ENCODE peak calls at places on chromosome 1, in nine cellular contexts. One of them, this sample, is unnamed. For H3K4me1, the result is how much of the 10 kb centered on the place peaks cover.

GRCh38 chr1:172497230-172497629 is 35.7 kb upstream of the SUCO start:
- DNase-seq in body of pancreas: no peak
- DNase-seq in PC-3: peak
- DNase-seq in kidney: no peak
- DNase-seq in cardiac muscle cell: peak
- DNase-seq in hepatocyte: peak
- DNase-seq in left ventricle myocardium inferior: no peak
- DNase-seq in MM.1S: no peak
- DNase-seq in HCT116: no peak
- DNase-seq in this sample: no peak

GRCh38 chr1:21164266-21164665 is 12.4 kb downstream of the EIF4G3 start:
- DNase-seq in kidney: no peak
- DNase-seq in cardiac muscle cell: no peak
- DNase-seq in hepatocyte: no peak
- DNase-seq in HCT116: no peak
- DNase-seq in MM.1S: no peak
- DNase-seq in PC-3: no peak
- DNase-seq in body of pancreas: no peak
- DNase-seq in left ventricle myocardium inferior: no peak
- DNase-seq in this sample: no peak

GRCh38 chr1:164699815-164700491 is 141.0 kb downstream of the PBX1 start:
- DNase-seq in PC-3: no peak
- DNase-seq in HCT116: no peak
- DNase-seq in MM.1S: no peak
- DNase-seq in cardiac muscle cell: no peak
- DNase-seq in left ventricle myocardium inferior: no peak
- DNase-seq in hepatocyte: no peak
- DNase-seq in body of pancreas: no peak
- DNase-seq in kidney: no peak
- DNase-seq in this sample: no peak

GRCh38 chr1:240000634-240001033 is 91.0 kb upstream of the FMN2 start:
- DNase-seq in body of pancreas: no peak
- DNase-seq in hepatocyte: no peak
- DNase-seq in kidney: no peak
- DNase-seq in cardiac muscle cell: no peak
- DNase-seq in HCT116: no peak
- DNase-seq in PC-3: peak
- DNase-seq in MM.1S: no peak
- DNase-seq in left ventricle myocardium inferior: no peak
- DNase-seq in this sample: no peak

GRCh38 chr1:246081856-246082668 is 425.0 kb downstream of the SMYD3 start:
- DNase-seq in hepatocyte: no peak
- DNase-seq in body of pancreas: no peak
- DNase-seq in MM.1S: no peak
- DNase-seq in HCT116: no peak
- DNase-seq in kidney: no peak
- DNase-seq in PC-3: no peak
- DNase-seq in left ventricle myocardium inferior: no peak
- DNase-seq in cardiac muscle cell: no peak
- DNase-seq in this sample: no peak

GRCh38 chr1:196355206-196355786 is 252.9 kb downstream of the KCNT2 start:
- DNase-seq in MM.1S: peak
- DNase-seq in HCT116: no peak
- DNase-seq in PC-3: peak
- DNase-seq in body of pancreas: peak
- DNase-seq in cardiac muscle cell: peak
- DNase-seq in kidney: no peak
- DNase-seq in left ventricle myocardium inferior: no peak
- DNase-seq in hepatocyte: peak
- DNase-seq in this sample: no peak

GRCh38 chr1:6435547-6435946 is 11.0 kb downstream of the ESPN start:
- DNase-seq in body of pancreas: no peak
- DNase-seq in MM.1S: no peak
- DNase-seq in PC-3: no peak
- DNase-seq in left ventricle myocardium inferior: no peak
- DNase-seq in kidney: no peak
- DNase-seq in HCT116: no peak
- DNase-seq in hepatocyte: no peak
- DNase-seq in cardiac muscle cell: no peak
- DNase-seq in this sample: no peak

GRCh38 chr1:222529181-222529580 is 18.7 kb downstream of the HHIPL2 start:
- DNase-seq in body of pancreas: no peak
- DNase-seq in left ventricle myocardium inferior: no peak
- DNase-seq in PC-3: no peak
- DNase-seq in cardiac muscle cell: no peak
- DNase-seq in MM.1S: no peak
- DNase-seq in HCT116: no peak
- DNase-seq in kidney: no peak
- DNase-seq in hepatocyte: no peak
- DNase-seq in this sample: no peak

GRCh38 chr1:110637475-110637874 is 31.3 kb upstream of the KCNA2 start:
- DNase-seq in kidney: no peak
- DNase-seq in hepatocyte: no peak
- DNase-seq in body of pancreas: no peak
- DNase-seq in cardiac muscle cell: no peak
- DNase-seq in MM.1S: no peak
- DNase-seq in PC-3: no peak
- DNase-seq in HCT116: no peak
- DNase-seq in left ventricle myocardium inferior: no peak
- DNase-seq in this sample: no peak

GRCh38 chr1:27726173-27726793 is 522 bp downstream of the FAM76A start:
- DNase-seq in cardiac muscle cell: peak
- DNase-seq in hepatocyte: peak
- DNase-seq in left ventricle myocardium inferior: peak
- DNase-seq in MM.1S: peak
- DNase-seq in body of pancreas: peak
- DNase-seq in kidney: peak
- DNase-seq in PC-3: peak
- DNase-seq in HCT116: peak
- DNase-seq in this sample: no peak

GRCh38 chr1:69312055-69312732 is 255.5 kb upstream of the LRRC7 start:
- DNase-seq in MM.1S: no peak
- DNase-seq in PC-3: no peak
- DNase-seq in HCT116: no peak
- DNase-seq in left ventricle myocardium inferior: no peak
- DNase-seq in body of pancreas: no peak
- DNase-seq in hepatocyte: peak
- DNase-seq in cardiac muscle cell: no peak
- DNase-seq in kidney: no peak
- DNase-seq in this sample: no peak

GRCh38 chr1:98498651-98499050 is 162.9 kb upstream of the SNX7 start:
- DNase-seq in hepatocyte: no peak
- DNase-seq in body of pancreas: no peak
- DNase-seq in cardiac muscle cell: no peak
- DNase-seq in PC-3: no peak
- DNase-seq in kidney: no peak
- DNase-seq in MM.1S: no peak
- DNase-seq in left ventricle myocardium inferior: no peak
- DNase-seq in HCT116: no peak
- DNase-seq in this sample: no peak

GRCh38 chr1:209651148-209651547 is 1.1 kb downstream of the LAMB3 start:
- DNase-seq in MM.1S: peak
- DNase-seq in HCT116: peak
- DNase-seq in kidney: peak
- DNase-seq in cardiac muscle cell: no peak
- DNase-seq in hepatocyte: peak
- DNase-seq in body of pancreas: peak
- DNase-seq in left ventricle myocardium inferior: peak
- DNase-seq in PC-3: peak
- DNase-seq in this sample: no peak

GRCh38 chr1:29712275-29712633 is 475.9 kb downstream of the PTPRU start:
- DNase-seq in MM.1S: no peak
- DNase-seq in left ventricle myocardium inferior: no peak
- DNase-seq in body of pancreas: no peak
- DNase-seq in PC-3: no peak
- DNase-seq in kidney: no peak
- DNase-seq in HCT116: no peak
- DNase-seq in hepatocyte: no peak
- DNase-seq in cardiac muscle cell: no peak
- DNase-seq in this sample: no peak
- H3K27ac ChIP-seq in MM.1S: no peak
- H3K27ac ChIP-seq in left ventricle myocardium inferior: no peak
- H3K27ac ChIP-seq in body of pancreas: no peak
- H3K27ac ChIP-seq in PC-3: peak
- H3K27ac ChIP-seq in kidney: no peak
- H3K27ac ChIP-seq in HCT116: no peak
- H3K27ac ChIP-seq in hepatocyte: no peak
- H3K27ac ChIP-seq in cardiac muscle cell: no peak
- H3K27ac ChIP-seq in this sample: no peak

DNA sequence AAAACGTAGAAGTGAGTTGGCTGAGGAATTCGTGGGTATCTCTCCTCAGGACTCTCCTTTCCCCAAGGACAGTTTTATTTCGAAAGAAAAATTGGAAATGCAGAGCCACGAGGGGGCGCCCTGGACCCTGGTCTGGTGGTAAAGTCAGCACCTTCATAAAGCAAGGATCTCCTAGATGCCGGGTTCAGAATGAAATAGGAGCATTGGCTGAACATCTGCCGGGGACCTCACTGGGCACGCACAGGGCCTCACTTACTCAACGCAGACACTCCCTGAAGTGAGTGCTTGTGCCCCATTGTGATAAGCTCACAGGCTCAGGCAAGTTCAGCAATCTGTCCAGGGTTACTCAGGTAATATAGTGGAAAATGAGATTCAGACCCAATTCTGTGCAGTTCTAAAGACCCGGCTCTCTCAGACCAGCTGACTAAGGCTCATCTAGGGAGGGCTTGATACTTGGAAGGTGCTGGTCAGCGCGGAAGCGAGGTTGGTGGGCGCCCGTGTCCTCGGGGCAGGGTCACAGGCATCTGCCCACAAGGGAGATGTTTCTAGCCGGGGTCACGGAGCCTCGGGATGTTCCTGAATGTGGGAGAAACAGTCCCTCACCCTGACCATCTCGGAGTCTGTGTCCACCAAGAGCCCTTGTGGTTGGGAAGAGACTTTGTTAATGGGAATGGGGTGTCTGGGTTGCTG is 55.7 kb upstream of the ETV3 start:
- DNase-seq in left ventricle myocardium inferior: peak
- DNase-seq in HCT116: peak
- DNase-seq in body of pancreas: peak
- DNase-seq in cardiac muscle cell: peak
- DNase-seq in hepatocyte: peak
- DNase-seq in kidney: no peak
- DNase-seq in MM.1S: peak
- DNase-seq in PC-3: peak
- DNase-seq in this sample: no peak
- H3K4me1 ChIP-seq in left ventricle myocardium inferior: under half
- H3K4me1 ChIP-seq in HCT116: under half
- H3K4me1 ChIP-seq in body of pancreas: under half
- H3K4me1 ChIP-seq in cardiac muscle cell: under half
- H3K4me1 ChIP-seq in hepatocyte: under half
- H3K4me1 ChIP-seq in kidney: under half
- H3K4me1 ChIP-seq in MM.1S: under half
- H3K4me1 ChIP-seq in PC-3: under half
- H3K4me1 ChIP-seq in this sample: under half

DNA sequence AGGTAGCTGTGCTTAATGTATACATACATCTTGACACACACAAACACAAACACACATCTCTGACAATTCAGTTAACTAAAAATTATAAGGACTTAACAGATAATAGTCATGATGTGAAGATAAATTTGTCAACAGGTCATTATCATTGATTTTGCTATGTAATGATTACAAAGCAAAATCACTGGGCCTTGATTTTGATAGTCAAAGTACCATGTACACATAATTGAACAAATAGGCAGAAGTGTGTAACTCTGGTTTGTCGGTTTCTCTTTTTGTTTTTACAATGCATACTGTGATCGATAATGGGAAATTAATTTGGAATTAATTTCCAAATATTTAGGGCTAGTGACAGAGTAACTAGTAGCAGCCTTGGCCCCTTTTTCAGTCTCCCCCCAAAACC is 30.8 kb downstream of the PTBP2 start:
- DNase-seq in HCT116: no peak
- DNase-seq in cardiac muscle cell: no peak
- DNase-seq in left ventricle myocardium inferior: no peak
- DNase-seq in kidney: no peak
- DNase-seq in MM.1S: no peak
- DNase-seq in body of pancreas: no peak
- DNase-seq in hepatocyte: no peak
- DNase-seq in PC-3: no peak
- DNase-seq in this sample: no peak
- TF ChIP-seq CTCF in HCT116: no peak
- TF ChIP-seq CTCF in cardiac muscle cell: no peak
- TF ChIP-seq CTCF in left ventricle myocardium inferior: no peak
- TF ChIP-seq CTCF in kidney: no peak
- TF ChIP-seq CTCF in MM.1S: no peak
- TF ChIP-seq CTCF in body of pancreas: no peak
- TF ChIP-seq CTCF in hepatocyte: no peak
- TF ChIP-seq CTCF in PC-3: no peak
- TF ChIP-seq CTCF in this sample: no peak

GRCh38 chr1:42681771-42682483 is at the start of gene YBX1:
- DNase-seq in body of pancreas: peak
- DNase-seq in left ventricle myocardium inferior: peak
- DNase-seq in hepatocyte: peak
- DNase-seq in HCT116: peak
- DNase-seq in cardiac muscle cell: peak
- DNase-seq in MM.1S: peak
- DNase-seq in PC-3: peak
- DNase-seq in kidney: peak
- DNase-seq in this sample: peak

GRCh38 chr1:42682739-42683529 is 716 bp downstream of the YBX1 start:
- DNase-seq in hepatocyte: peak
- DNase-seq in MM.1S: peak
- DNase-seq in kidney: peak
- DNase-seq in HCT116: peak
- DNase-seq in left ventricle myocardium inferior: peak
- DNase-seq in body of pancreas: peak
- DNase-seq in PC-3: peak
- DNase-seq in cardiac muscle cell: peak
- DNase-seq in this sample: peak

GRCh38 chr1:42680921-42681683 is 1.1 kb upstream of the YBX1 start:
- DNase-seq in cardiac muscle cell: peak
- DNase-seq in kidney: no peak
- DNase-seq in PC-3: peak
- DNase-seq in hepatocyte: peak
- DNase-seq in MM.1S: peak
- DNase-seq in body of pancreas: no peak
- DNase-seq in left ventricle myocardium inferior: no peak
- DNase-seq in HCT116: no peak
- DNase-seq in this sample: no peak

GRCh38 chr1:42686418-42686817 is 4.2 kb downstream of the YBX1 start:
- DNase-seq in hepatocyte: no peak
- DNase-seq in cardiac muscle cell: no peak
- DNase-seq in left ventricle myocardium inferior: no peak
- DNase-seq in body of pancreas: no peak
- DNase-seq in kidney: no peak
- DNase-seq in PC-3: no peak
- DNase-seq in HCT116: no peak
- DNase-seq in MM.1S: no peak
- DNase-seq in this sample: no peak

DNA sequence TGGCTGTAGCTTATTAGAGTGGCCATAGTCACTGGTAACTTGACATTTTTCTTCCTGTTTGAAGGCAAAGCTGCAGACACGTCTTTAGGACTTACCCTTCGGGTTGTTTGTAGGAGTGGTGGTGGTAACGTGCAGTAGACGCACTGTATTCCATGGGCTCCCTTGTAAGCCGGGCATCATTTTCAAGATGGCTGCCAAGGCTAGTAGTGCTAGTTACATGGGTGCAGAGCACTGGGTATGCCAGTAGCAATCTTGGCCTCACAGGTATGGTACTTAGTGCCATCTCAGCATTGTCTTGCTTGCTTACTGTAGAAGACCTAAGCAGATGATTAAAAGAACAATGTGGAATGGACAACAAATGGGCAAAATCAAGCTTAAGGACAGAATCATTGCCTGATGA is 1.9 kb downstream of the YBX1 start:
- DNase-seq in cardiac muscle cell: peak
- DNase-seq in kidney: no peak
- DNase-seq in MM.1S: no peak
- DNase-seq in left ventricle myocardium inferior: no peak
- DNase-seq in body of pancreas: no peak
- DNase-seq in HCT116: no peak
- DNase-seq in hepatocyte: no peak
- DNase-seq in PC-3: peak
- DNase-seq in this sample: no peak
- H3K27ac ChIP-seq in cardiac muscle cell: no peak
- H3K27ac ChIP-seq in kidney: no peak
- H3K27ac ChIP-seq in MM.1S: no peak
- H3K27ac ChIP-seq in left ventricle myocardium inferior: no peak
- H3K27ac ChIP-seq in body of pancreas: no peak
- H3K27ac ChIP-seq in HCT116: peak
- H3K27ac ChIP-seq in hepatocyte: peak
- H3K27ac ChIP-seq in PC-3: no peak
- H3K27ac ChIP-seq in this sample: no peak

This sample was measured in esophagus squamous epithelium.